ENCODE peak calls at places on chromosomes 7 and 10, in six cellular contexts. One of them, this sample, is unnamed.

GRCh38 chr10:111455776-111456426 is 379.1 kb downstream of the ADRA2A start:
- DNase-seq in stomach: no peak
- DNase-seq in body of pancreas: no peak
- DNase-seq in SK-N-SH: no peak
- DNase-seq in mesothelial cell of epicardium: no peak
- DNase-seq in lower leg skin: no peak
- DNase-seq in this sample: no peak

GRCh38 chr10:3850999-3851937 is 66.3 kb upstream of the KLF6 start:
- DNase-seq in stomach: no peak
- DNase-seq in SK-N-SH: no peak
- DNase-seq in body of pancreas: no peak
- DNase-seq in lower leg skin: no peak
- DNase-seq in mesothelial cell of epicardium: no peak
- DNase-seq in this sample: no peak

GRCh38 chr10:27759483-27760281 is 14.1 kb upstream of the MKX start:
- DNase-seq in stomach: no peak
- DNase-seq in SK-N-SH: no peak
- DNase-seq in mesothelial cell of epicardium: no peak
- DNase-seq in body of pancreas: no peak
- DNase-seq in lower leg skin: no peak
- DNase-seq in this sample: no peak

GRCh38 chr10:117363027-117363426 is 12.2 kb downstream of the PDZD8 start:
- DNase-seq in body of pancreas: no peak
- DNase-seq in stomach: no peak
- DNase-seq in SK-N-SH: no peak
- DNase-seq in mesothelial cell of epicardium: no peak
- DNase-seq in lower leg skin: no peak
- DNase-seq in this sample: no peak

GRCh38 chr7:13742126-13742525 is 247.3 kb downstream of the ETV1 start:
- DNase-seq in body of pancreas: no peak
- DNase-seq in SK-N-SH: no peak
- DNase-seq in lower leg skin: no peak
- DNase-seq in mesothelial cell of epicardium: no peak
- DNase-seq in stomach: no peak
- DNase-seq in this sample: no peak

GRCh38 chr10:10223129-10223528 is 794.5 kb upstream of the CELF2 start:
- DNase-seq in mesothelial cell of epicardium: no peak
- DNase-seq in body of pancreas: no peak
- DNase-seq in stomach: no peak
- DNase-seq in lower leg skin: no peak
- DNase-seq in SK-N-SH: no peak
- DNase-seq in this sample: no peak

GRCh38 chr10:97200616-97201015 is 14.9 kb upstream of the SLIT1 start:
- DNase-seq in SK-N-SH: no peak
- DNase-seq in body of pancreas: no peak
- DNase-seq in lower leg skin: no peak
- DNase-seq in mesothelial cell of epicardium: no peak
- DNase-seq in stomach: no peak
- DNase-seq in this sample: no peak

GRCh38 chr7:151459726-151460473 is 20.0 kb upstream of the CRYGN start:
- DNase-seq in stomach: peak; percentile 73
- DNase-seq in mesothelial cell of epicardium: peak; percentile 70
- DNase-seq in body of pancreas: peak; percentile 81
- DNase-seq in lower leg skin: peak; percentile 96
- DNase-seq in SK-N-SH: peak; percentile 77
- DNase-seq in this sample: peak; percentile 89

GRCh38 chr10:91340613-91341362 is 69.4 kb upstream of the HECTD2 start:
- DNase-seq in mesothelial cell of epicardium: no peak
- DNase-seq in lower leg skin: no peak
- DNase-seq in stomach: no peak
- DNase-seq in body of pancreas: no peak
- DNase-seq in SK-N-SH: peak; percentile 42
- DNase-seq in this sample: no peak

GRCh38 chr10:28120795-28121194 is 121.9 kb upstream of the ODAD2 start:
- DNase-seq in body of pancreas: no peak
- DNase-seq in stomach: no peak
- DNase-seq in lower leg skin: no peak
- DNase-seq in SK-N-SH: no peak
- DNase-seq in mesothelial cell of epicardium: no peak
- DNase-seq in this sample: no peak

GRCh38 chr10:103614511-103615158 is 121.1 kb downstream of the NEURL1 start:
- DNase-seq in stomach: no peak
- DNase-seq in lower leg skin: no peak
- DNase-seq in body of pancreas: no peak
- DNase-seq in SK-N-SH: no peak
- DNase-seq in mesothelial cell of epicardium: no peak
- DNase-seq in this sample: no peak

GRCh38 chr7:27113991-27114866 is 11.7 kb upstream of the HOXA2 start:
- DNase-seq in body of pancreas: no peak
- DNase-seq in stomach: no peak
- DNase-seq in mesothelial cell of epicardium: peak; percentile 79
- DNase-seq in lower leg skin: no peak
- DNase-seq in SK-N-SH: peak; percentile 52
- DNase-seq in this sample: no peak

GRCh38 chr10:86644412-86645110 is 9.8 kb upstream of the OPN4 start:
- DNase-seq in SK-N-SH: peak; percentile 29
- DNase-seq in mesothelial cell of epicardium: peak; percentile 31
- DNase-seq in lower leg skin: peak; percentile 88
- DNase-seq in stomach: no peak
- DNase-seq in body of pancreas: no peak
- DNase-seq in this sample: no peak

GRCh38 chr7:43491984-43492383 is 90.9 kb upstream of the STK17A start:
- DNase-seq in stomach: no peak
- DNase-seq in lower leg skin: no peak
- DNase-seq in SK-N-SH: no peak
- DNase-seq in body of pancreas: no peak
- DNase-seq in mesothelial cell of epicardium: no peak
- DNase-seq in this sample: no peak

GRCh38 chr10:49300140-49300974 is 1.4 kb downstream of the C10orf71 start:
- DNase-seq in lower leg skin: no peak
- DNase-seq in mesothelial cell of epicardium: no peak
- DNase-seq in SK-N-SH: peak; percentile 75
- DNase-seq in body of pancreas: no peak
- DNase-seq in stomach: no peak
- DNase-seq in this sample: no peak

GRCh38 chr7:76364198-76364584 is 5.4 kb upstream of the YWHAG start:
- DNase-seq in lower leg skin: no peak
- DNase-seq in mesothelial cell of epicardium: no peak
- DNase-seq in body of pancreas: no peak
- DNase-seq in SK-N-SH: no peak
- DNase-seq in stomach: no peak
- DNase-seq in this sample: no peak

GRCh38 chr7:48537561-48537960 is 366.3 kb downstream of the ABCA13 start:
- DNase-seq in body of pancreas: no peak
- DNase-seq in stomach: no peak
- DNase-seq in SK-N-SH: no peak
- DNase-seq in mesothelial cell of epicardium: no peak
- DNase-seq in lower leg skin: no peak
- DNase-seq in this sample: no peak

GRCh38 chr10:126094537-126094936 is 198.2 kb downstream of the FANK1 start:
- DNase-seq in lower leg skin: no peak
- DNase-seq in body of pancreas: no peak
- DNase-seq in stomach: no peak
- DNase-seq in mesothelial cell of epicardium: no peak
- DNase-seq in SK-N-SH: no peak
- DNase-seq in this sample: no peak

GRCh38 chr10:13717936-13718772 is 131.4 kb downstream of the PRPF18 start:
- DNase-seq in body of pancreas: peak; percentile 86
- DNase-seq in SK-N-SH: no peak
- DNase-seq in stomach: peak; percentile 90
- DNase-seq in lower leg skin: peak; percentile 94
- DNase-seq in mesothelial cell of epicardium: no peak
- DNase-seq in this sample: peak; percentile 86

GRCh38 chr10:122307669-122308486 is 36.8 kb downstream of the BTBD16 start:
- DNase-seq in body of pancreas: peak; percentile 87
- DNase-seq in SK-N-SH: no peak
- DNase-seq in lower leg skin: no peak
- DNase-seq in stomach: no peak
- DNase-seq in mesothelial cell of epicardium: no peak
- DNase-seq in this sample: peak; percentile 86

GRCh38 chr10:125083576-125083920 is 76.8 kb downstream of the CTBP2 start:
- DNase-seq in mesothelial cell of epicardium: no peak
- DNase-seq in SK-N-SH: no peak
- DNase-seq in body of pancreas: peak; percentile 71
- DNase-seq in lower leg skin: no peak
- DNase-seq in stomach: peak; percentile 55
- DNase-seq in this sample: no peak

GRCh38 chr7:155965010-155965409 is 152.7 kb upstream of the SHH start:
- DNase-seq in mesothelial cell of epicardium: no peak
- DNase-seq in SK-N-SH: no peak
- DNase-seq in lower leg skin: peak; percentile 48
- DNase-seq in body of pancreas: no peak
- DNase-seq in stomach: peak; percentile 21
- DNase-seq in this sample: no peak

GRCh38 chr7:82481499-82482097 is 38.0 kb upstream of the CACNA2D1 start:
- DNase-seq in lower leg skin: no peak
- DNase-seq in body of pancreas: no peak
- DNase-seq in mesothelial cell of epicardium: no peak
- DNase-seq in stomach: no peak
- DNase-seq in SK-N-SH: peak; percentile 50
- DNase-seq in this sample: no peak
- TF ChIP-seq CTCF in lower leg skin: no peak
- TF ChIP-seq CTCF in body of pancreas: peak; percentile 19
- TF ChIP-seq CTCF in mesothelial cell of epicardium: peak; percentile 85
- TF ChIP-seq CTCF in stomach: peak; percentile 52
- TF ChIP-seq CTCF in SK-N-SH: peak; percentile 98
- TF ChIP-seq CTCF in this sample: peak; percentile 77

GRCh38 chr7:40757097-40757496 is 622.3 kb downstream of the SUGCT start:
- DNase-seq in body of pancreas: no peak
- DNase-seq in lower leg skin: no peak
- DNase-seq in mesothelial cell of epicardium: no peak
- DNase-seq in SK-N-SH: no peak
- DNase-seq in stomach: no peak
- DNase-seq in this sample: no peak

GRCh38 chr7:40758590-40758989 is 623.8 kb downstream of the SUGCT start:
- DNase-seq in body of pancreas: no peak
- DNase-seq in mesothelial cell of epicardium: no peak
- DNase-seq in stomach: no peak
- DNase-seq in lower leg skin: no peak
- DNase-seq in SK-N-SH: no peak
- DNase-seq in this sample: no peak

GRCh38 chr7:40760293-40760964 is 625.6 kb downstream of the SUGCT start:
- DNase-seq in mesothelial cell of epicardium: no peak
- DNase-seq in SK-N-SH: no peak
- DNase-seq in stomach: no peak
- DNase-seq in body of pancreas: no peak
- DNase-seq in lower leg skin: no peak
- DNase-seq in this sample: no peak

GRCh38 chr7:40753455-40753854 is 618.6 kb downstream of the SUGCT start:
- DNase-seq in lower leg skin: no peak
- DNase-seq in body of pancreas: no peak
- DNase-seq in mesothelial cell of epicardium: no peak
- DNase-seq in SK-N-SH: no peak
- DNase-seq in stomach: no peak
- DNase-seq in this sample: no peak

GRCh38 chr7:40755438-40755837 is 620.6 kb downstream of the SUGCT start:
- DNase-seq in body of pancreas: no peak
- DNase-seq in stomach: no peak
- DNase-seq in lower leg skin: no peak
- DNase-seq in SK-N-SH: no peak
- DNase-seq in mesothelial cell of epicardium: no peak
- DNase-seq in this sample: no peak
- TF ChIP-seq CTCF in body of pancreas: no peak
- TF ChIP-seq CTCF in stomach: no peak
- TF ChIP-seq CTCF in lower leg skin: no peak
- TF ChIP-seq CTCF in SK-N-SH: no peak
- TF ChIP-seq CTCF in mesothelial cell of epicardium: no peak
- TF ChIP-seq CTCF in this sample: no peak

GRCh38 chr7:18278306-18278705 is 217.2 kb upstream of the HDAC9 start:
- DNase-seq in stomach: no peak
- DNase-seq in mesothelial cell of epicardium: no peak
- DNase-seq in body of pancreas: no peak
- DNase-seq in SK-N-SH: no peak
- DNase-seq in lower leg skin: no peak
- DNase-seq in this sample: no peak

GRCh38 chr7:18276380-18276779 is 219.2 kb upstream of the HDAC9 start:
- DNase-seq in body of pancreas: no peak
- DNase-seq in lower leg skin: no peak
- DNase-seq in SK-N-SH: no peak
- DNase-seq in stomach: no peak
- DNase-seq in mesothelial cell of epicardium: no peak
- DNase-seq in this sample: no peak
- TF ChIP-seq CTCF in body of pancreas: no peak
- TF ChIP-seq CTCF in lower leg skin: no peak
- TF ChIP-seq CTCF in SK-N-SH: no peak
- TF ChIP-seq CTCF in stomach: no peak
- TF ChIP-seq CTCF in mesothelial cell of epicardium: no peak
- TF ChIP-seq CTCF in this sample: no peak

DNA sequence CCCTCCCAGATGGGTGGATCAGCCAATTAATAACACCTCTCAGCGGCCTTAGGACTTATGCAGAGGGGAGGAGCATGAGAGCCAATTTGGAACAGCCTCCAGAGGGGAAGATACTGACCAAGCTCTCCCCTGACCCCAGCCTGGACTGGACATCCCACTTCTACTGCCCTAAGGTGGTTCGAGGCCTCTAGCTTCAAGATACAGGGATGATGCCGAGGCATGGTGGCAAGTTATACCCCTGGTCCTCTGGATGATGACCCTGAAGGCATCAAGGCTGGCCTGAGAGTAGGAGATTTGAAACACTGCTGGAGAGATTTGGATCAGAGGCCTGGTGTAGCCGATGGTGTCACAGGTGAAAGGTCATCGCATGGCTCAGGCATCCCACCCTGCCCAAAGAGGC is 3.2 kb downstream of the CDH23 start:
- DNase-seq in body of pancreas: no peak
- DNase-seq in SK-N-SH: no peak
- DNase-seq in lower leg skin: peak; percentile 57
- DNase-seq in mesothelial cell of epicardium: peak; percentile 14
- DNase-seq in stomach: no peak
- DNase-seq in this sample: peak; percentile 66
- TF ChIP-seq CTCF in body of pancreas: no peak
- TF ChIP-seq CTCF in SK-N-SH: no peak
- TF ChIP-seq CTCF in lower leg skin: no peak
- TF ChIP-seq CTCF in mesothelial cell of epicardium: no peak
- TF ChIP-seq CTCF in stomach: no peak
- TF ChIP-seq CTCF in this sample: no peak

DNA sequence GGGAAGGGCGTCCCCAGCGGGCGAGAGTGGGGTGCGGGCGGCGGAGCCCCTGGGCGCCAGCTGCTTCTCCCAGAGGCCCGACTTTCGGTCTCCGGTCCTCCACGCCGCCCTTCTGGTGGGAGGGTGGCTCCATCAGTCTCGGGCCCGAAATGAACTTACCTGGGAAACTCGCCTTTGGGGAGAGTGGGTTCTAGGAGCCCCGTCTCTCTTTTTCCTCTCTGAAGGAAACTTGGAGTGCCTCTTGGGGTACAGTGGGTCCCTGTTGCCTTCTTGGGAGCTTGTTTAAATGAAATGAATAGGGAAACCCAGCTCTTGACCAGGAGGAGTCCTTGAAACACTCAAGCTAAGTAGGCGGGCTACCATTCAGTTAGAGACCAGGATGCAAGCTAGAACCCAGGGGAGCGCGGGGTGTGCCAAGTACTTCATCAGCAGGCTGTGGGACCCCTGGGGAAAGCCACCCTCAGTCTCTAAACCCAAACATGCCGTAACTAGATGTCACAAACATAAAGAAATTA is 1.3 kb downstream of the SLC26A4 start:
- DNase-seq in body of pancreas: no peak
- DNase-seq in mesothelial cell of epicardium: no peak
- DNase-seq in stomach: no peak
- DNase-seq in lower leg skin: no peak
- DNase-seq in SK-N-SH: no peak
- DNase-seq in this sample: no peak
- TF ChIP-seq CTCF in body of pancreas: no peak
- TF ChIP-seq CTCF in mesothelial cell of epicardium: no peak
- TF ChIP-seq CTCF in stomach: no peak
- TF ChIP-seq CTCF in lower leg skin: no peak
- TF ChIP-seq CTCF in SK-N-SH: peak; percentile 41
- TF ChIP-seq CTCF in this sample: peak; percentile 2